ENCODE peak calls at places on chromosomes 11 and 22, in eight cellular contexts. One of them, this sample, is unnamed.
A peak's percentile ranks its signal among the peaks of the same experiment; 100 is the strongest.

GRCh38 chr11:119179983-119180382 is 5.3 kb upstream of the NHERF4 start:
- DNase-seq in HCT116: no peak
- DNase-seq in MM.1S: no peak
- DNase-seq in PC-3: no peak
- DNase-seq in Karpas-422: no peak
- DNase-seq in GM23248: no peak
- DNase-seq in hepatocyte: peak; percentile 5
- DNase-seq in PC-9: no peak
- DNase-seq in this sample: no peak

GRCh38 chr11:117906710-117907109 is 22.5 kb downstream of the TMPRSS13 start:
- DNase-seq in MM.1S: no peak
- DNase-seq in PC-3: no peak
- DNase-seq in GM23248: no peak
- DNase-seq in HCT116: no peak
- DNase-seq in Karpas-422: no peak
- DNase-seq in PC-9: no peak
- DNase-seq in hepatocyte: no peak
- DNase-seq in this sample: no peak

GRCh38 chr22:36365020-36365411 is 22.8 kb downstream of the MYH9 start:
- DNase-seq in HCT116: peak; percentile 76
- DNase-seq in GM23248: peak; percentile 97
- DNase-seq in Karpas-422: no peak
- DNase-seq in hepatocyte: peak; percentile 91
- DNase-seq in PC-3: peak; percentile 89
- DNase-seq in PC-9: peak; percentile 74
- DNase-seq in MM.1S: no peak
- DNase-seq in this sample: no peak

GRCh38 chr11:44885919-44886318 is 64.8 kb downstream of the TP53I11 start:
- DNase-seq in PC-3: no peak
- DNase-seq in hepatocyte: no peak
- DNase-seq in PC-9: no peak
- DNase-seq in HCT116: no peak
- DNase-seq in Karpas-422: no peak
- DNase-seq in MM.1S: no peak
- DNase-seq in GM23248: no peak
- DNase-seq in this sample: no peak

GRCh38 chr11:61297741-61298140 is 2.6 kb upstream of the VWCE start:
- DNase-seq in HCT116: no peak
- DNase-seq in hepatocyte: no peak
- DNase-seq in MM.1S: no peak
- DNase-seq in GM23248: peak; percentile 95
- DNase-seq in PC-9: peak; percentile 55
- DNase-seq in Karpas-422: no peak
- DNase-seq in PC-3: peak; percentile 45
- DNase-seq in this sample: no peak

GRCh38 chr22:25208743-25209505 is 9.3 kb downstream of the CRYBB3 start:
- DNase-seq in PC-3: no peak
- DNase-seq in PC-9: no peak
- DNase-seq in MM.1S: no peak
- DNase-seq in HCT116: no peak
- DNase-seq in GM23248: no peak
- DNase-seq in Karpas-422: no peak
- DNase-seq in hepatocyte: no peak
- DNase-seq in this sample: no peak

GRCh38 chr11:26571861-26572654 is at the start of gene MUC15:
- DNase-seq in Karpas-422: no peak
- DNase-seq in GM23248: no peak
- DNase-seq in PC-9: peak; percentile 51
- DNase-seq in HCT116: no peak
- DNase-seq in hepatocyte: no peak
- DNase-seq in PC-3: no peak
- DNase-seq in MM.1S: no peak
- DNase-seq in this sample: no peak

GRCh38 chr11:114399903-114400221 is 449 bp downstream of the C11orf71 start:
- DNase-seq in Karpas-422: peak; percentile 72
- DNase-seq in hepatocyte: no peak
- DNase-seq in PC-9: no peak
- DNase-seq in PC-3: no peak
- DNase-seq in GM23248: peak; percentile 79
- DNase-seq in HCT116: no peak
- DNase-seq in MM.1S: peak; percentile 48
- DNase-seq in this sample: peak; percentile 60

GRCh38 chr11:15818132-15818842 is 538.1 kb downstream of the SOX6 start:
- DNase-seq in PC-3: no peak
- DNase-seq in PC-9: no peak
- DNase-seq in Karpas-422: no peak
- DNase-seq in HCT116: no peak
- DNase-seq in hepatocyte: peak; percentile 20
- DNase-seq in GM23248: no peak
- DNase-seq in MM.1S: no peak
- DNase-seq in this sample: no peak

GRCh38 chr22:19848298-19849224 is 6.1 kb downstream of the GNB1L start:
- DNase-seq in hepatocyte: peak; percentile 64
- DNase-seq in GM23248: peak; percentile 57
- DNase-seq in PC-9: peak; percentile 84
- DNase-seq in PC-3: peak; percentile 83
- DNase-seq in Karpas-422: no peak
- DNase-seq in HCT116: peak; percentile 32
- DNase-seq in MM.1S: peak; percentile 82
- DNase-seq in this sample: no peak

GRCh38 chr22:22711532-22711913 is 67.1 kb downstream of the GGTLC2 start:
- DNase-seq in GM23248: no peak
- DNase-seq in MM.1S: no peak
- DNase-seq in HCT116: no peak
- DNase-seq in PC-3: no peak
- DNase-seq in hepatocyte: no peak
- DNase-seq in Karpas-422: no peak
- DNase-seq in PC-9: no peak
- DNase-seq in this sample: no peak

GRCh38 chr11:18245396-18245795 is 3.1 kb downstream of the SAA2 start:
- DNase-seq in GM23248: peak; percentile 61
- DNase-seq in PC-3: no peak
- DNase-seq in HCT116: no peak
- DNase-seq in PC-9: no peak
- DNase-seq in Karpas-422: no peak
- DNase-seq in hepatocyte: no peak
- DNase-seq in MM.1S: no peak
- DNase-seq in this sample: no peak

GRCh38 chr11:121538054-121538453 is 85.3 kb upstream of the SORL1-AS1 start:
- DNase-seq in MM.1S: peak; percentile 40
- DNase-seq in PC-3: no peak
- DNase-seq in HCT116: no peak
- DNase-seq in GM23248: no peak
- DNase-seq in hepatocyte: no peak
- DNase-seq in PC-9: no peak
- DNase-seq in Karpas-422: peak; percentile 60
- DNase-seq in this sample: peak; percentile 58
- H3K4me3 ChIP-seq in MM.1S: no peak overlapping the region
- H3K4me3 ChIP-seq in PC-3: no peak overlapping the region
- H3K4me3 ChIP-seq in HCT116: no peak overlapping the region
- H3K4me3 ChIP-seq in GM23248: no peak overlapping the region
- H3K4me3 ChIP-seq in hepatocyte: no peak overlapping the region
- H3K4me3 ChIP-seq in PC-9: no peak overlapping the region
- H3K4me3 ChIP-seq in Karpas-422: peak overlapping the region; percentile 25
- H3K4me3 ChIP-seq in this sample: peak overlapping the region; percentile 24

GRCh38 chr11:95693298-95693697 is 96.3 kb downstream of the FAM76B start:
- DNase-seq in hepatocyte: no peak
- DNase-seq in PC-3: no peak
- DNase-seq in Karpas-422: no peak
- DNase-seq in PC-9: no peak
- DNase-seq in HCT116: no peak
- DNase-seq in GM23248: no peak
- DNase-seq in MM.1S: no peak
- DNase-seq in this sample: no peak
- H3K9me2 ChIP-seq in hepatocyte: no peaks in the 10 kb centered on the region
- H3K9me2 ChIP-seq in PC-3: no peaks in the 10 kb centered on the region
- H3K9me2 ChIP-seq in Karpas-422: no peaks in the 10 kb centered on the region
- H3K9me2 ChIP-seq in PC-9: no peaks in the 10 kb centered on the region
- H3K9me2 ChIP-seq in HCT116: no peaks in the 10 kb centered on the region
- H3K9me2 ChIP-seq in GM23248: no peaks in the 10 kb centered on the region
- H3K9me2 ChIP-seq in MM.1S: no peaks in the 10 kb centered on the region
- H3K9me2 ChIP-seq in this sample: no peaks in the 10 kb centered on the region

GRCh38 chr22:48478529-48479265 is 1349.0 kb downstream of the BRD1 start:
- DNase-seq in PC-9: no peak
- DNase-seq in hepatocyte: no peak
- DNase-seq in PC-3: no peak
- DNase-seq in HCT116: no peak
- DNase-seq in MM.1S: no peak
- DNase-seq in GM23248: no peak
- DNase-seq in Karpas-422: no peak
- DNase-seq in this sample: no peak

GRCh38 chr22:48478124-48478523 is 1349.5 kb downstream of the BRD1 start:
- DNase-seq in GM23248: no peak
- DNase-seq in HCT116: no peak
- DNase-seq in Karpas-422: no peak
- DNase-seq in PC-3: no peak
- DNase-seq in PC-9: no peak
- DNase-seq in hepatocyte: no peak
- DNase-seq in MM.1S: no peak
- DNase-seq in this sample: no peak

GRCh38 chr22:48475661-48476345 is 1351.9 kb downstream of the BRD1 start:
- DNase-seq in PC-3: no peak
- DNase-seq in HCT116: no peak
- DNase-seq in PC-9: no peak
- DNase-seq in hepatocyte: no peak
- DNase-seq in GM23248: no peak
- DNase-seq in MM.1S: no peak
- DNase-seq in Karpas-422: no peak
- DNase-seq in this sample: no peak

GRCh38 chr22:48476599-48476998 is 1351.1 kb downstream of the BRD1 start:
- DNase-seq in hepatocyte: no peak
- DNase-seq in MM.1S: no peak
- DNase-seq in HCT116: no peak
- DNase-seq in GM23248: no peak
- DNase-seq in Karpas-422: no peak
- DNase-seq in PC-3: no peak
- DNase-seq in PC-9: no peak
- DNase-seq in this sample: no peak

GRCh38 chr22:48477031-48477721 is 1350.5 kb downstream of the BRD1 start:
- DNase-seq in PC-3: no peak
- DNase-seq in MM.1S: no peak
- DNase-seq in Karpas-422: no peak
- DNase-seq in GM23248: no peak
- DNase-seq in hepatocyte: no peak
- DNase-seq in HCT116: no peak
- DNase-seq in PC-9: no peak
- DNase-seq in this sample: no peak
- H3K9me3 ChIP-seq in PC-3: no peaks in the 10 kb centered on the region
- H3K9me3 ChIP-seq in MM.1S: no peaks in the 10 kb centered on the region
- H3K9me3 ChIP-seq in Karpas-422: no peaks in the 10 kb centered on the region
- H3K9me3 ChIP-seq in GM23248: no peaks in the 10 kb centered on the region
- H3K9me3 ChIP-seq in hepatocyte: no peaks in the 10 kb centered on the region
- H3K9me3 ChIP-seq in HCT116: no peaks in the 10 kb centered on the region
- H3K9me3 ChIP-seq in PC-9: no peaks in the 10 kb centered on the region
- H3K9me3 ChIP-seq in this sample: no peaks in the 10 kb centered on the region

GRCh38 chr22:30573594-30574094 is 821 bp downstream of the GAL3ST1 start:
- DNase-seq in HCT116: no peak
- DNase-seq in hepatocyte: peak; percentile 30
- DNase-seq in MM.1S: no peak
- DNase-seq in GM23248: no peak
- DNase-seq in PC-9: no peak
- DNase-seq in PC-3: peak; percentile 15
- DNase-seq in Karpas-422: no peak
- DNase-seq in this sample: no peak
- H3K4me3 ChIP-seq in HCT116: no peak overlapping the region
- H3K4me3 ChIP-seq in hepatocyte: no peak overlapping the region
- H3K4me3 ChIP-seq in MM.1S: no peak overlapping the region
- H3K4me3 ChIP-seq in GM23248: no peak overlapping the region
- H3K4me3 ChIP-seq in PC-9: no peak overlapping the region
- H3K4me3 ChIP-seq in PC-3: no peak overlapping the region
- H3K4me3 ChIP-seq in Karpas-422: no peak overlapping the region
- H3K4me3 ChIP-seq in this sample: no peak overlapping the region

This sample was measured in OCI-LY7.